ENCODE peak calls at places on chromosome 15, in nine cellular contexts. E is HepG2, U is spleen, H is esophagus muscularis mucosa, Y is sigmoid colon, Z is GM23338, L is Panc1, D is endothelial cell of umbilical vein, T is GM12878. M is an unnamed sample.

GRCh38 chr15:94620632-94621031 is 389.3 kb downstream of the MCTP2 start:
- DNase-seq in T (no peak), H (peak), E (no peak), D (no peak), U (no peak), Y (no peak), L (no peak), Z (no peak), M (no peak)

GRCh38 chr15:90002428-90002844 is 1.3 kb downstream of the ZNF710 start:
- DNase-seq in Y (peak), T (no peak), Z (peak), E (no peak), D (peak), H (no peak), L (no peak), U (peak), M (no peak)

GRCh38 chr15:81222007-81222406 is 25.3 kb downstream of the IL16 start:
- DNase-seq in H (no peak), L (no peak), Y (no peak), Z (peak), D (no peak), U (no peak), T (no peak), E (no peak), M (no peak)

GRCh38 chr15:66943456-66944095 is 121.8 kb upstream of the SMAD3 start:
- DNase-seq in U (no peak), L (no peak), Y (peak), E (peak), Z (peak), T (no peak), D (no peak), H (no peak), M (no peak)

GRCh38 chr15:96333194-96334016 is 2.9 kb downstream of the NR2F2 start:
- DNase-seq in L (no peak), H (peak), Y (peak), D (no peak), U (no peak), Z (peak), E (no peak), T (no peak), M (no peak)

GRCh38 chr15:101558217-101558941 is 68.9 kb upstream of the PCSK6 start:
- DNase-seq in L (no peak), H (no peak), Z (no peak), T (no peak), U (no peak), E (peak), D (no peak), Y (peak), M (no peak)

GRCh38 chr15:82159922-82160321 is 102.6 kb downstream of the EFL1 start:
- DNase-seq in Z (peak), E (no peak), D (peak), H (no peak), Y (no peak), T (no peak), U (no peak), L (peak), M (no peak)

GRCh38 chr15:80156176-80156720 is 3.4 kb downstream of the FAH start:
- DNase-seq in L (no peak), E (no peak), Y (no peak), U (no peak), T (no peak), D (no peak), H (no peak), Z (no peak), M (no peak)

GRCh38 chr15:60583946-60584345 is 105.0 kb upstream of the ICE2 start:
- DNase-seq in L (no peak), T (no peak), H (no peak), U (no peak), Z (peak), Y (no peak), D (no peak), E (peak), M (no peak)

GRCh38 chr15:42157981-42158765 is 1.7 kb upstream of the PLA2G4F start:
- DNase-seq in Y (no peak), D (no peak), L (no peak), T (no peak), H (no peak), U (no peak), E (no peak), Z (no peak), M (no peak)

GRCh38 chr15:80031841-80032240 is 27.6 kb upstream of the ZFAND6 start:
- DNase-seq in L (no peak), Z (no peak), H (no peak), T (no peak), Y (no peak), U (no peak), D (no peak), E (no peak), M (no peak)

DNA sequence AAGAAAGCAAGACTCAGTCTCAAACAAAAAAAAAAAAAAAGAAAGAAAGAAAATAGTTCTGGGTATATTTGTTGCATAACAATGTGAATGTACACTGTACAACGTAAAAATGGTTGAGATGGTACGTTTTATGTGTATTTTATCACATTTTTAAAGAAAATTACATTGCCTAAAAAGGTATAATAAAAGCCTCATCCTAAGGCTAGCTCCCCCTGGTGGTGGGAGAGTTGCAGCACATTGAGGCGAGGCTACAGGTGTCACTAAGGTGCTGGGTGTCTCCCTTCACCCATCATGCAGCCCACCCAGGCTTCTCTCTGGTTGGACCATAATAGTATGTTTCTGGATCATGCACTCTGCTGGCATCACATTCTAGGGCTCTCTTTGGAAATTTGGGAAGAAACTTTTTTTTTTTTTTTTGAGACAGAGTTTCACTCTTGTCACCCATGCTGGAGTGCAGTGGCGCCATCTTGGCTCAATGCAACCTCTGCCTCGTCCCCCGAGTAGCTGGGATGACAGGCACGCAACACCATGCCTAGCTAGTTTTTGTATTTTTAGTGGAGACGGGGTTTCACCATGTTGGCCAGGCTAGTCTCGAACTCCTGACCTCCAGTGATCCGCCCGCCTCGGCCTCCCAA is 12.4 kb upstream of the RAB11A start:
- DNase-seq in D (peak), Y (peak), Z (peak), L (no peak), E (peak), H (peak), T (no peak), U (peak), M (no peak)
- TF ChIP-seq CTCF in D (peak), Y (peak), Z (peak), L (peak), E (peak), H (peak), T (peak), U (peak), M (peak)

GRCh38 chr15:77087213-77087612 is 16.3 kb upstream of the TSPAN3 start:
- DNase-seq in H (no peak), E (no peak), Y (peak), D (no peak), Z (no peak), U (no peak), T (no peak), L (no peak), M (no peak)

GRCh38 chr15:77081971-77082370 is 11.1 kb upstream of the TSPAN3 start:
- DNase-seq in U (no peak), D (no peak), Y (no peak), L (no peak), Z (no peak), H (peak), T (no peak), E (no peak), M (no peak)

GRCh38 chr15:77083381-77084160 is 12.7 kb upstream of the TSPAN3 start:
- DNase-seq in Y (peak), Z (peak), E (peak), D (peak), T (peak), L (no peak), H (peak), U (peak), M (no peak)
- TF ChIP-seq POLR2AphosphoS5 in Y (no peak), Z (no peak), E (no peak), D (no peak), T (no peak), L (no peak), H (peak), U (peak), M (no peak)

GRCh38 chr15:70892002-70892911 is at the start of the genes LRRC49 and THAP10:
- DNase-seq in Y (peak), T (peak), Z (peak), H (peak), L (peak), E (peak), U (peak), D (peak), M (no peak)

DNA sequence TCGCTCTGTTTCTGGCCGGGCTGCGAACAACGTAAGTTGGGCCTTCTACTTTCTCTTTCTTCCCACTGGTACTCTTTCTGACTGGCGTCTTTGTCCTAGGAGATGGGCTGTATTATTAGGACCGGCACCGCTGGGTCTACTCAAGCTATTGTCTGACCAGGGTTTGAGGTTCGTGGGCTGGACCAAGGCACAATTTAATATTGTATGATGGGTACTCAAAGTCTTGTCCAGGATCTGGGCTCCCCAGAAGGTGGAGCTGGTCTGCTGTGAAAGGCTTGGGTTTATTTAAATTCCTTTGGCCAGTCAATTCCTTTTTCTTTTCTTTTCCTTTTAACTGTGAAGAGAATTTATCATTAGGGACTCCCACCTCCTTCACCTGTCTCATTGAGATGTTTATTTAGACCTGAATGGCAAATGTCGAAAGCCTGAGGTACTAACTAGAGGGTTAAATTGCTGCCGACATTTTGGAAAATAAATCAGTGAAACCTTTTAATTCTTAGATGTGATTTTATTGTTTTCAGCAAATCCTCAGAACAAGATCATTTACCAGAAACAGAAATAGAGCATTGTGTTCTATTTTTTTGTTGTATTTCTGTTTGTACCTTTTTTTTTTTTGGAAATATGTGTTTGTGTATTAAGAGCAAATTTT is 410 bp downstream of the LRRC49 start:
- DNase-seq in Y (no peak), T (no peak), D (peak), U (peak), E (peak), H (no peak), Z (no peak), L (no peak), M (no peak)
- TF ChIP-seq CTCF in Y (peak), T (peak), D (peak), U (no peak), E (no peak), H (peak), Z (peak), L (peak), M (peak)

DNA sequence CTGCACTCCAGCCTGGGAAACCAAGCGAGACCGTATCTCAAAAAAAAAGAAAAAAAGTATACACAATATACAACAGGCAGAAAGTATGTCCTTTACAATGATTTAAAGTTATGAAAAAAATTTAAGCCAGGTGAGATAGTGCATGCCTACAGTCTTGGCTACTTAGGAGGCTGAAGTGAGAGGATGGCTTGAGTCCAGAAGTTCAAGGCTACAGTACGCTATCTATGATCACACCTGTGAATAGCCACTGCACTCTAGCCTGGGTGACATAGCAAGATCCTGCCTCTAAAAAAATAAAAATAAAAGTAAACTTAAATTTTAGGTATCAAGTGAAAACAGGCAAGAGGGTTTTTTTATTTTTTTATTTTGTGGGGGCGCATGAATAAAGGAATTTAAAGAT is 3.1 kb upstream of the KNSTRN start:
- DNase-seq in U (no peak), T (no peak), D (no peak), L (no peak), H (no peak), Z (no peak), E (no peak), Y (no peak), M (no peak)
- TF ChIP-seq POLR2AphosphoS5 in U (no peak), T (no peak), D (no peak), L (no peak), H (no peak), Z (no peak), E (no peak), Y (no peak), M (no peak)

GRCh38 chr15:74460903-74461846 is at the start of gene UBL7:
- DNase-seq in D (peak), Y (peak), Z (peak), T (peak), U (peak), L (peak), H (peak), E (peak), M (no peak)
- TF ChIP-seq CTCF in D (peak), Y (no peak), Z (peak), T (no peak), U (peak), L (no peak), H (peak), E (peak), M (no peak)

GRCh38 chr15:73650387-73651126 is 17.4 kb upstream of the NPTN start:
- DNase-seq in D (peak), U (no peak), Z (no peak), L (no peak), Y (no peak), H (no peak), E (no peak), T (no peak), M (no peak)

GRCh38 chr15:73658645-73659044 is 25.5 kb upstream of the NPTN start:
- DNase-seq in U (no peak), L (no peak), H (no peak), Y (no peak), T (no peak), Z (no peak), D (no peak), E (no peak), M (no peak)

GRCh38 chr15:73660455-73660854 is 23.7 kb upstream of the CD276 start:
- DNase-seq in E (no peak), L (no peak), Y (no peak), T (no peak), U (no peak), Z (no peak), H (no peak), D (no peak), M (no peak)

GRCh38 chr15:73655724-73656123 is 22.5 kb upstream of the NPTN start:
- DNase-seq in H (no peak), Z (no peak), E (no peak), Y (no peak), T (no peak), U (no peak), D (no peak), L (no peak), M (no peak)

GRCh38 chr15:73654659-73655058 is 21.5 kb upstream of the NPTN start:
- DNase-seq in H (no peak), D (no peak), Z (no peak), L (no peak), T (no peak), U (no peak), Y (no peak), E (no peak), M (no peak)
- TF ChIP-seq POLR2AphosphoS5 in H (no peak), D (no peak), Z (no peak), L (no peak), T (no peak), U (no peak), Y (no peak), E (no peak), M (no peak)

DNA sequence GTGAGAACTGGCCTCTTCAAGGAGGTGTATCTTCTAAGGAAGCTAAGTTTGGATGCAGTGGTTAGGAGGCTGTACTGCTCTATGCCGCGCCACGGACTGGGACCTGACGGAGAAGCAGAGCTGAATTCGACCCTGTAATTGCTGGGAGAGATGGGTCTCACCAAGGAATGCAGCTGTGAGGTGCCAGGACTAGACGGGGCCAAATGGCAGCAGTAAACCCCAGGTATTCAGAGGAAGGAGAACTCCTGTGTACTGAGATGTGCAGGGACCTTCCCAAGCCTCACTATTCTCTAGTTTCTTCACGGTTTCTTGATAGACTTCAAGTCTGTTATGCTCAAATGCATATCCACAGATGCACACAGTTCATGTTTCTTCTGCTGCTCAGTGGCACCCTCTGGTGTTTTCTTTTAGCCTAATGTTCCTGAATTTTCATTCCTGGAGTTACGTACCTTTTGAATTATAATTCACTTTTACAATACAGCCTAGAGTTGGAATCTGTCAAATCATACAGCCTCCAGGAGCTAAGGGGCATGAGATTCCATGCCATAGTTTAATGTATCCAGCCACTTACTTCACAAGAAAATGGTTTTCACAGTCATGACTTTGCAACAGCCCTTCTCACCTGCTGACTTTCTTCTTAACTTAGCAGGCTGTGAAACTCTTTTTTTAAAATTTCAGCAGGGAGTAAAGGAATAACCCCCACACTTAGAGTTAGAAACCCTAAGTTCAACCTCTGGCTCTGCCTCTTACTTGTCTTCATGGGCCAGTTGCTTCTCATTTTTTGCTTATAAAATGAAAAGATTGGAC is 61.8 kb downstream of the GLDN start:
- DNase-seq in Z (peak), L (no peak), U (no peak), E (peak), H (peak), D (peak), T (no peak), Y (no peak), M (no peak)
- TF ChIP-seq CTCF in Z (peak), L (peak), U (peak), E (peak), H (peak), D (peak), T (peak), Y (no peak), M (peak)

M was measured in vagina.